ENCODE peak calls at places on chromosome 1, in four cellular contexts. One of them, this sample, is unnamed.

GRCh38 chr1:157170677-157171515 is 32.7 kb upstream of the ETV3 start:
- DNase-seq in progenitor cell of endocrine pancreas: no peak
- DNase-seq in choroid plexus epithelial cell: peak
- DNase-seq in lower leg skin: no peak
- DNase-seq in this sample: no peak

GRCh38 chr1:211335507-211336157 is 9.0 kb downstream of the TRAF5 start:
- DNase-seq in progenitor cell of endocrine pancreas: no peak
- DNase-seq in choroid plexus epithelial cell: no peak
- DNase-seq in lower leg skin: no peak
- DNase-seq in this sample: no peak

GRCh38 chr1:168470821-168471473 is 72.8 kb downstream of the XCL2 start:
- DNase-seq in progenitor cell of endocrine pancreas: no peak
- DNase-seq in choroid plexus epithelial cell: peak
- DNase-seq in lower leg skin: no peak
- DNase-seq in this sample: no peak

GRCh38 chr1:165345502-165345901 is 11.0 kb downstream of the LMX1A start:
- DNase-seq in progenitor cell of endocrine pancreas: no peak
- DNase-seq in choroid plexus epithelial cell: no peak
- DNase-seq in lower leg skin: no peak
- DNase-seq in this sample: no peak

GRCh38 chr1:240245629-240246020 is 153.9 kb downstream of the FMN2 start:
- DNase-seq in progenitor cell of endocrine pancreas: no peak
- DNase-seq in choroid plexus epithelial cell: no peak
- DNase-seq in lower leg skin: no peak
- DNase-seq in this sample: no peak

GRCh38 chr1:66998972-66999371 is 55.0 kb downstream of the SLC35D1 start:
- DNase-seq in progenitor cell of endocrine pancreas: no peak
- DNase-seq in choroid plexus epithelial cell: peak
- DNase-seq in lower leg skin: no peak
- DNase-seq in this sample: no peak

GRCh38 chr1:12761781-12762180 is 11.8 kb upstream of the PRAMEF12 start:
- DNase-seq in progenitor cell of endocrine pancreas: no peak
- DNase-seq in choroid plexus epithelial cell: no peak
- DNase-seq in lower leg skin: no peak
- DNase-seq in this sample: no peak

GRCh38 chr1:63874278-63874880 is 100.6 kb downstream of the ROR1 start:
- DNase-seq in progenitor cell of endocrine pancreas: no peak
- DNase-seq in choroid plexus epithelial cell: no peak
- DNase-seq in lower leg skin: no peak
- DNase-seq in this sample: no peak

GRCh38 chr1:19892628-19893168 is 10.5 kb downstream of the OTUD3 start:
- DNase-seq in progenitor cell of endocrine pancreas: no peak
- DNase-seq in choroid plexus epithelial cell: peak
- DNase-seq in lower leg skin: no peak
- DNase-seq in this sample: no peak

GRCh38 chr1:91569411-91570104 is 68.9 kb downstream of the CDC7 start:
- DNase-seq in progenitor cell of endocrine pancreas: no peak
- DNase-seq in choroid plexus epithelial cell: peak
- DNase-seq in lower leg skin: peak
- DNase-seq in this sample: no peak

GRCh38 chr1:167922023-167922422 is 8.1 kb upstream of the ADCY10 start:
- DNase-seq in progenitor cell of endocrine pancreas: no peak
- DNase-seq in choroid plexus epithelial cell: peak
- DNase-seq in lower leg skin: no peak
- DNase-seq in this sample: no peak

GRCh38 chr1:20732588-20733360 is at the start of gene SH2D5:
- DNase-seq in progenitor cell of endocrine pancreas: no peak
- DNase-seq in choroid plexus epithelial cell: peak
- DNase-seq in lower leg skin: peak
- DNase-seq in this sample: no peak

GRCh38 chr1:243447844-243448243 is 192.0 kb downstream of the SDCCAG8 start:
- DNase-seq in progenitor cell of endocrine pancreas: no peak
- DNase-seq in choroid plexus epithelial cell: no peak
- DNase-seq in lower leg skin: no peak
- DNase-seq in this sample: no peak

GRCh38 chr1:182071924-182072323 is 10.4 kb upstream of the ZNF648 start:
- DNase-seq in progenitor cell of endocrine pancreas: no peak
- DNase-seq in choroid plexus epithelial cell: no peak
- DNase-seq in lower leg skin: no peak
- DNase-seq in this sample: no peak

GRCh38 chr1:118826669-118827068 is 161.5 kb downstream of the TBX15 start:
- DNase-seq in progenitor cell of endocrine pancreas: no peak
- DNase-seq in choroid plexus epithelial cell: no peak
- DNase-seq in lower leg skin: no peak
- DNase-seq in this sample: no peak

DNA sequence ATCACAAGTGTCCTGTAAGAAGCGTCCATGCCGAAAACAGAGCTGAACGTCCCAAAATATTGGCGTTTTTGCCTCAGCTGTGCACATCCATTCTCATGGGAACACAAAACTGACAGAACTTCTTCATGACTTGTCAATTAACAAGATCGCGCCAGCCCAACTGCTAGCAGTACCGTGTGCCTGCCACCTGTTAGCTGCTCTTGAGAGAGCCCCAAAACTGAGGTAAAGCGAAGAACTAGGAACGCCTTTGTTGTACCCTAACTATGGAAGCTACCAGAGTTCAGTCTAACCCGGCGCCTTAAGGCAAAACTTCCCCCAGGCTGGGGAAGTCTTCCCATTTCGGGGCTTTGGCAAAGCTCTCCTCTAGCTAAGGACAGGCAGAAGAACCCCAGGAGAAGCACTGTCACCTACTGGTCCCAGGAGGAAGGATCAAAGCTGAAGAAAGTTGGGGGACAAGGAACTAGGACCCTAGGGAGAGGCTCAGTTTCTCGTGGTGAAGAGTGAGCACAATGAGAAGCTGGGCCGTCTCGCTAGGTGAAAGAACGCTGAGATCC is 719 bp downstream of the EYA3 start:
- DNase-seq in progenitor cell of endocrine pancreas: no peak
- DNase-seq in choroid plexus epithelial cell: peak
- DNase-seq in lower leg skin: no peak
- DNase-seq in this sample: no peak
- TF ChIP-seq CTCF in progenitor cell of endocrine pancreas: no peak
- TF ChIP-seq CTCF in choroid plexus epithelial cell: peak
- TF ChIP-seq CTCF in lower leg skin: no peak
- TF ChIP-seq CTCF in this sample: peak

DNA sequence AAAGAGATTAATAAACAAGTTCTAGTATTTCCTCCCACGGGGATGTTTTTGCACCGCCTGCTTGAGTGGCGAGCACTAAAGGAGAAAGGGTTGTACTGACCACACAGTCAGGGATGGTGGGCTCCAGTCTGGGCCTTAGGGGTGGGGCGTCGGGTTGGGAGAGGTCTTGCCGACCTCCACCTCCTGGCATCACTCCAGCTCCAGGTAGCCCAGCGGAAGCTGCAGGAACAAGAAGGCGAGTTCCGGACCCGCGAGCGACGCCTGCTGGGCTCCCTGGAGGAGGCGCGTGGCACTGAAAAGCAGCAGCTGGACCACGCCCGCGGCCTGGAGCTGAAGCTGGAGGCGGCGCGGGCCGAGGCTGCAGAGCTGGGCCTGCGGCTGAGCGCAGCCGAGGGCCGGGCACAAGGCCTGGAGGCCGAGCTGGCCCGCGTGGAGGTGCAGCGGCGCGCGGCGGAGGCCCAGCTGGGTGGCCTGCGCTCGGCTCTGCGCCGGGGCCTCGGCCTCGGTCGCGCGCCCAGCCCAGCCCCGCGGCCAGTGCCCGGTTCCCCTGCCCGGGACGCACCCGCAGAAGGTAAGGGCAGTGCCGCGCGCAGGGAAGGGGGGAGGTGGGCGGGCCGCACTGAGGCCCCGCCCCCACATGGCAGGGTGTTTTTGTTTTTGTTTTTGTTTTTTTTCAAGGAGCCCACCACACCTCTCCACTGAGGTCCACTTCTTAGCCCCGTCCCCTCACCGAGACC is 19.7 kb downstream of the MFAP2 start:
- DNase-seq in progenitor cell of endocrine pancreas: peak
- DNase-seq in choroid plexus epithelial cell: peak
- DNase-seq in lower leg skin: peak
- DNase-seq in this sample: no peak
- TF ChIP-seq CTCF in progenitor cell of endocrine pancreas: peak
- TF ChIP-seq CTCF in choroid plexus epithelial cell: peak
- TF ChIP-seq CTCF in lower leg skin: no peak
- TF ChIP-seq CTCF in this sample: no peak

GRCh38 chr1:196608401-196609113 is at the start of gene KCNT2:
- DNase-seq in progenitor cell of endocrine pancreas: peak
- DNase-seq in choroid plexus epithelial cell: peak
- DNase-seq in lower leg skin: peak
- DNase-seq in this sample: peak
- TF ChIP-seq CTCF in progenitor cell of endocrine pancreas: no peak
- TF ChIP-seq CTCF in choroid plexus epithelial cell: peak
- TF ChIP-seq CTCF in lower leg skin: no peak
- TF ChIP-seq CTCF in this sample: peak

GRCh38 chr1:64952055-64952699 is 14.2 kb downstream of the JAK1 start:
- DNase-seq in progenitor cell of endocrine pancreas: no peak
- DNase-seq in choroid plexus epithelial cell: no peak
- DNase-seq in lower leg skin: no peak
- DNase-seq in this sample: no peak

GRCh38 chr1:64956241-64956640 is 10.1 kb downstream of the JAK1 start:
- DNase-seq in progenitor cell of endocrine pancreas: no peak
- DNase-seq in choroid plexus epithelial cell: peak
- DNase-seq in lower leg skin: no peak
- DNase-seq in this sample: no peak

GRCh38 chr1:64953241-64953640 is 13.1 kb downstream of the JAK1 start:
- DNase-seq in progenitor cell of endocrine pancreas: no peak
- DNase-seq in choroid plexus epithelial cell: no peak
- DNase-seq in lower leg skin: no peak
- DNase-seq in this sample: no peak

GRCh38 chr1:64956733-64957441 is 9.5 kb downstream of the JAK1 start:
- DNase-seq in progenitor cell of endocrine pancreas: no peak
- DNase-seq in choroid plexus epithelial cell: peak
- DNase-seq in lower leg skin: no peak
- DNase-seq in this sample: no peak

DNA sequence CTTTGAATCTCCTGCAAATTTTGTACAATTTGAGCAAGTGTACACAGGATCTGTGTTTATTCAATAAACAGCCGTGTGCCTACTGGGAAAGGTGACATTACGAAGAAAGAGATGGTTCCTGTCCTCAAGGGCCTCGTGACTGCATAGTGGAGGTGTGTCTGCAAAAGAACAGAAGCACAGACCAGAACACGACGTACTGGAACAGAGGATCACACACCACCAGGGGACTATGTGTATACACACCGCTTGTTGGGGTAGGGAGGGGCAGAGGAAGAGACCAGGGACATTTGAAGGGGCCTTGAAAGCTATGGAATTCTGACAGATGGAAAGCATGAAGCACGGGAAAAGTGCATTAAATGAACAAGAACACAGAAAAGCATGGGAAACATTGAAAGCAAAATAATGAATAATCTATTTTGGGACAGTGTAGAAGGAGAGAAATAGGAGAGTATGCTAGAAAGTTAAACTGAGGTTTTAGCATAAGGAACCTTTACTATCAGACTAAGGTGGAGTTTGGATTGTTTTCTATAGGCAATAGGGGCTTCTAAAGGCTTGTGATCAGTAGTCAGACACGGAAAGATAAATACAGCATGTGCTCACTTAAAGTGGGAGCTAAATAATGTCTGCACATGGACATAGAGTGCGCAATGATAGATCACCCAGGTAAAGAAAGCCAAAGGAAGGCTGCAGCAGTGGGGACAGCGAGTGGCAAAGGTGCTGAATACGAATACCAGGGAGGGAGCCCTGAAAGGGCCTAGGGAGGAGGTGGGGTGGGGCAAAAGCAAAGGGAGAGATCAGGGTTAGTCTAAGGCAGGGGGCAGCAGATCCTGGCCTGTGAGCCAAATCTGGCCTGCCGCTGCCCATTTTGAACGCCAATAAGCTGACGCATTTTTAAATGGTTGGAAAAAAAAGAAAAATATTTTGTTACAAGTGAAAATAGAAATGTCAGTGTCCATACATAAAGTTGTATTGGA is 11.0 kb downstream of the JAK1 start:
- DNase-seq in progenitor cell of endocrine pancreas: no peak
- DNase-seq in choroid plexus epithelial cell: peak
- DNase-seq in lower leg skin: no peak
- DNase-seq in this sample: no peak
- TF ChIP-seq CTCF in progenitor cell of endocrine pancreas: no peak
- TF ChIP-seq CTCF in choroid plexus epithelial cell: peak
- TF ChIP-seq CTCF in lower leg skin: no peak
- TF ChIP-seq CTCF in this sample: no peak

This sample was measured in D721Med.